ENCODE peak calls at places on chromosomes 2 and 18, in six cellular contexts. Z is hepatocyte, J is PC-3, V is GM23338, K is neural progenitor cell, I is SK-N-SH. D is an unnamed sample.

GRCh38 chr2:44723921-44724320 is 217.6 kb upstream of the SIX3 start:
- DNase-seq in K (no peak), J (no peak), Z (no peak), V (no peak), I (no peak), D (no peak)

GRCh38 chr2:143842836-143843235 is 677.1 kb downstream of the ZEB2 start:
- DNase-seq in V (no peak), K (no peak), J (no peak), Z (no peak), I (no peak), D (no peak)

GRCh38 chr2:88874063-88874657 is 182.7 kb downstream of the RPIA start:
- DNase-seq in V (peak; percentile 81), J (peak; percentile 76), Z (peak; percentile 11), K (peak; percentile 20), I (peak; percentile 39), D (peak; percentile 72)

GRCh38 chr2:16774980-16775963 is 109.6 kb upstream of the CYRIA start:
- DNase-seq in K (peak; percentile 69), Z (peak; percentile 51), V (peak; percentile 59), I (peak; percentile 60), J (no peak), D (no peak)

GRCh38 chr2:69773201-69773600 is 31.3 kb downstream of the ANXA4 start:
- DNase-seq in K (no peak), Z (peak; percentile 47), I (no peak), V (peak; percentile 28), J (peak; percentile 41), D (no peak)

GRCh38 chr2:184938221-184938985 is 340.1 kb downstream of the ZNF804A start:
- DNase-seq in I (no peak), Z (no peak), J (no peak), V (peak; percentile 8), K (peak; percentile 59), D (no peak)

GRCh38 chr2:185978634-185979405 is 240.2 kb downstream of the FSIP2 start:
- DNase-seq in K (no peak), V (no peak), I (peak; percentile 6), J (peak; percentile 79), Z (peak; percentile 10), D (no peak)

GRCh38 chr2:168343586-168343985 is 96.2 kb upstream of the STK39 start:
- DNase-seq in J (peak; percentile 30), V (no peak), Z (no peak), K (no peak), I (no peak), D (no peak)

GRCh38 chr2:169095631-169096105 is 26.3 kb downstream of the DHRS9 start:
- DNase-seq in Z (peak; percentile 23), J (peak; percentile 99), K (no peak), I (no peak), V (no peak), D (no peak)

GRCh38 chr2:120576509-120577474 is 158.9 kb upstream of the GLI2 start:
- DNase-seq in K (no peak), J (peak; percentile 10), I (peak; percentile 71), V (peak; percentile 49), Z (no peak), D (no peak)

GRCh38 chr18:11728247-11728646 is 39.2 kb downstream of the GNAL start:
- DNase-seq in V (peak; percentile 67), Z (peak; percentile 31), J (peak; percentile 39), I (no peak), K (peak; percentile 60), D (peak; percentile 41)

DNA sequence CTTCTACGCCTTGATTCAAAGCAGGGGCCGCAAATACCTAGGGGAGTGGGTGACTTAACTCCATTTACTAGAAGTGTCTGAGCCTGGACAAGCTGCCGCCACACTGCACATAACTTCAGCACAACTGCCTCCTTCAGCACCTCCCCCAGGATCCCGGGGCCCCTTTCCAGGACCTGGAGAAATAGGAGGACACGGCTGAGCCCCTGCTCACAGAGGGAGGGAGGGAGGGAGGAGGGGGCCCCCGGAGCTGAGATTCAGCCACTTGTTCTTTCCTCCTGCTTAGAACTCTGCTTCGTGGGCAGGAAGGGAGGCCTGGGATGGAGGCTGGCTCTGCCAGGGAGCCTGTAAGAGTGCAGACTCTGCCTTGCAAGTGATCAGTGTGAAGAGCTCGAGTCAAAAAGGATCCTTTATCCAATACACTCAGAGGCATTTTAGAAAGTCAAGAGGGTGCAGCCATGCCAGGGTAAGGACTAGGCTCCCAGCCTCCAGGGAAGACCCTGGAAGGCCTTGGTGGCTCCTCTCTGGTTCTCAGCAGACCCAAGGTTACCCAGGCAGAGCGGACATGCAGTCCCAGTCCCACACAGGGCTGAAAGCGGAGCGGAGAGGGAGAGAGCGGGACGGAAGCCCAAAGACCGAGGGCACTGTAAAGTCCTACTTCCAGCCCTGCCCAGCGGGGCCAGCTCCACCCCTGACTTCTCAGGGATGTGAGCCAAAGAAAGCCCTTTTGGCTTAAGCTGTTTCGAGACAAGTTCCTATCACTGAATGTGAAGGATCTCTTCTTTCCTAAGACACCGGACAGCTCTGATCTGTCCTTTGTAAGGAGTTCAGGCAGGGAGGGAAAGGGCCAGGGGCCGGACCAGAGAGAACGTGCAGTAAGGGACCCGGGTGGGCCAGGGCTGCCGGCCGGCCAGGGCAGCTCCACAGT is 8.6 kb upstream of the ARMC9 start:
- DNase-seq in V (peak; percentile 57), J (no peak), K (peak; percentile 61), I (no peak), Z (no peak), D (no peak)
- H3K4me3 ChIP-seq in V (peak overlapping the region; percentile 52), J (no peak overlapping the region), K (peak overlapping the region; percentile 37), I (no peak overlapping the region), Z (no peak overlapping the region), D (no peak overlapping the region)

DNA sequence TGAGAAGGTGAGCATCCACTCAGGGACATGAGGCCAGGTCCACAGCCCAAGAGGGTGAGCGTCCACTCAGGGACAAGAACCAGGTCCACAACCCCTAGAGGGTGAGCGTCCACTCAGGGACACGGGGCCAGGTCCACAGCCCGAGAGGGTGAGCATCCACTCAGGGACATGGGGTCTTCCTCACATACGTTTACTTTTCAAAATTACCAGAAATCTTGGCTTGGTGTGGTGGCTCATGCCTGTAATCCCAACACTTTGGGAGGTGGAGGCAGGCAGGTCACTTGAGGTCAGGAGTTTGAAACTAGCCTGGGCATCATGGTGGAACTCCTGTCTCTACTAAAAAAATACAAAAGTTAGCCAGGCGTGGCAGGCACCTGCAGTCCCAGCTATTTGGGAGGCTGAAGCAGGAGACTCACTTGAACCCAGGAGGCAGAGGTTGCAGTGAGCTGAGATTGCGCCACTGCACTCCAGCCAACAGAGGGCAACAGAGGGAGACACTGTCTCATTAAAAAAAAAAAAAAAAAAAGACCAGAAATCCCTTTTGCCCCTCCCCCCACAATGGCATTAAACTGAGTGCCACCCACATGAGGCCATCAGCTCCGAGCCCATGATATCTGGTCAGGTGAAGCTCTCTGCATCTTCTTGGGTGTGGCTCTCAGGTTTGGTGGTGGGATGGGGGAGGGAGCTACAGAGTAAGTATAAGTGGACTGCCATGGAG is 9.0 kb upstream of the MBP start:
- DNase-seq in K (no peak), J (no peak), I (no peak), V (peak; percentile 35), Z (no peak), D (peak; percentile 10)
- TF ChIP-seq CTCF in K (peak; percentile 12), J (no peak), I (no peak), V (peak; percentile 44), Z (no peak), D (peak; percentile 33)

GRCh38 chr2:96103388-96103705 is 13.0 kb downstream of the ADRA2B start:
- DNase-seq in J (no peak), K (no peak), Z (no peak), I (peak; percentile 14), V (no peak), D (no peak)
- TF ChIP-seq EZH2phosphoT487 in J (no peak), K (no peak), Z (no peak), I (no peak), V (no peak), D (no peak)

GRCh38 chr2:101732199-101732598 is 34.7 kb downstream of the MAP4K4 start:
- DNase-seq in V (no peak), Z (no peak), I (no peak), K (no peak), J (no peak), D (no peak)
- H3K4me3 ChIP-seq in V (no peak overlapping the region), Z (no peak overlapping the region), I (no peak overlapping the region), K (no peak overlapping the region), J (no peak overlapping the region), D (no peak overlapping the region)

GRCh38 chr2:8285081-8285480 is 396.8 kb upstream of the ID2 start:
- DNase-seq in Z (peak; percentile 34), V (peak; percentile 46), J (no peak), K (peak; percentile 25), I (no peak), D (peak; percentile 24)
- TF ChIP-seq CTCF in Z (peak; percentile 17), V (peak; percentile 44), J (peak; percentile 31), K (peak; percentile 43), I (peak; percentile 38), D (peak; percentile 63)

GRCh38 chr2:11235583-11235982 is 80.3 kb downstream of the SLC66A3 start:
- DNase-seq in K (no peak), J (no peak), V (no peak), Z (no peak), I (no peak), D (no peak)

GRCh38 chr2:11239147-11239546 is 83.9 kb downstream of the SLC66A3 start:
- DNase-seq in Z (no peak), I (no peak), J (no peak), K (no peak), V (no peak), D (no peak)

GRCh38 chr2:11239718-11240462 is 84.6 kb downstream of the SLC66A3 start:
- DNase-seq in V (no peak), I (no peak), K (peak; percentile 53), Z (peak; percentile 8), J (peak; percentile 26), D (no peak)

GRCh38 chr2:11236335-11236734 is 81.1 kb downstream of the SLC66A3 start:
- DNase-seq in J (no peak), K (no peak), I (no peak), Z (no peak), V (no peak), D (no peak)

DNA sequence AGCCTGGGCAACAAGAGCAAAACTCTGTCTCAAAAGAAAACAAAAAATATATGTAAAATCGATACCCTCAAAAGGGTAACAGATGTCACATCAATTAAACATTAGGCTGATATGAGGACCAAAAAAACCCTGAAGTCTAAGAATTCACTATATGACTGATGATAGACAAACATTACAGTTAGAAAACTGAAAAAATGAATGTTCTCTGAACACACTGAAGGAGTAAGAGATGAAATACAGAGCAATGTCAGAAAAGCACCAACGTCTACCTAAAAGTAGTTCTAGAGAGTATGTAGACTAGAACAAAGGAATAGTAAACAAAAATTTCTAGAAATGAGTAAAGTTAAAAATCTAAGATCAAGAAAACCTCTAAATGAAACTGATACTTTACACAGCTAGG is 81.9 kb downstream of the SLC66A3 start:
- DNase-seq in I (no peak), K (no peak), J (no peak), Z (no peak), V (no peak), D (no peak)
- TF ChIP-seq EZH2phosphoT487 in I (no peak), K (no peak), J (no peak), Z (no peak), V (no peak), D (no peak)

DNA sequence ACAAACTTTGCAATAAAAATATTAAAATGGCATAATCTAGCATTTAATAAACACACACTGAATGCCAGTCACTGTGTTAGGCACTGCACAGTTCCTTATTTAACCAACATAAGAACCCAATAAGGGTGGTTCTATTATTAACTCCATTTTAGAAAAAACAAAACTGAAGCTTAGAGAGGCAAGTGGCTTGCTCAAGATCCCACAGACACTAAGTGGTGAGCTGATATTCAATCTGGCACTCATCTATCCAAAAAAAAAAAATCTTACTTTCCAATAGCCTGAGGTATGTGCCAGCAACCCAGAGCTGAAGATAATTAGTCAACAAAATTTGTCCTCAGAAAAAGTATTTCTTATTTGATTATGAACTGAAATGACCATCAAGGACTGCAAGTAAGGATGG is 799 bp downstream of the CYTIP start:
- DNase-seq in I (no peak), V (no peak), K (no peak), J (no peak), Z (no peak), D (peak; percentile 51)
- H3K4me3 ChIP-seq in I (no peak overlapping the region), V (no peak overlapping the region), K (no peak overlapping the region), J (no peak overlapping the region), Z (no peak overlapping the region), D (peak overlapping the region; percentile 78)

D was measured in OCI-LY7.